ENCODE peak calls at places on chromosomes 16 and 17, in ten cellular contexts. Z is endothelial cell; G is adrenal gland; I is stimulated activated CD8-positive, alpha-beta memory T cell treated with anti-CD3 and anti-CD28 coated beads, Interleukin-15, amount 100 ng/mL, for 48 hours; Q is activated CD4-positive, alpha-beta T cell treated with anti-CD3 and anti-CD28 coated beads for 24 hours; O is CD8-positive, alpha-beta T cell; N is RWPE1; B is cardiac fibroblast; S is Right ventricle myocardium inferior; W is erythroblast. Y is an unnamed sample.

GRCh38 chr16:88503374-88503770 is 50.3 kb downstream of the ZFPM1 start:
- DNase-seq in W (no peak), B (peak), N (no peak), G (no peak), I (no peak), Q (no peak), Z (no peak), O (no peak), S (no peak), Y (no peak)

GRCh38 chr16:78503501-78504110 is 404.2 kb downstream of the WWOX start:
- DNase-seq in W (peak), Q (no peak), S (no peak), N (peak), I (peak), G (peak), O (peak), B (peak), Z (peak), Y (peak)

GRCh38 chr16:81703177-81704155 is 75.6 kb upstream of the PLCG2 start:
- DNase-seq in I (no peak), O (no peak), N (peak), S (no peak), Q (no peak), W (no peak), G (peak), Z (no peak), B (peak), Y (no peak)

GRCh38 chr17:83103200-83103937 is 24.0 kb downstream of the METRNL start:
- DNase-seq in G (peak), Z (no peak), B (peak), W (peak), O (no peak), S (no peak), Q (peak), N (no peak), I (no peak), Y (no peak)

GRCh38 chr16:29825145-29826044 is 5.1 kb downstream of the MVP start:
- DNase-seq in I (no peak), O (no peak), N (peak), B (peak), Z (no peak), G (peak), S (peak), W (no peak), Q (no peak), Y (peak)

GRCh38 chr16:49472598-49472997 is 99.0 kb downstream of the C16orf78 start:
- DNase-seq in Q (no peak), O (no peak), N (no peak), I (no peak), B (no peak), S (no peak), W (no peak), G (no peak), Z (no peak), Y (no peak)

GRCh38 chr16:16861546-16861945 is 482.6 kb downstream of the NPIPA7 start:
- DNase-seq in I (peak), O (peak), G (peak), Q (peak), S (no peak), B (peak), N (peak), W (peak), Z (peak), Y (peak)

GRCh38 chr16:87273471-87274030 is 43.6 kb downstream of the C16orf95 start:
- DNase-seq in O (no peak), W (no peak), B (no peak), G (no peak), N (no peak), Z (no peak), I (no peak), Q (no peak), S (no peak), Y (no peak)

GRCh38 chr17:20207295-20207985 is 198.3 kb downstream of the SPECC1 start:
- DNase-seq in B (no peak), I (no peak), N (peak), G (no peak), O (no peak), Q (no peak), S (no peak), Z (no peak), W (peak), Y (no peak)

GRCh38 chr16:35732046-35732810 is 2272.8 kb downstream of the TP53TG3F start:
- DNase-seq in W (no peak), Q (no peak), O (no peak), S (no peak), N (no peak), G (no peak), I (no peak), Z (no peak), B (no peak), Y (no peak)